ENCODE peak calls at places on chromosomes 5 and 9, in four cellular contexts. L is smooth muscle cell of the brain vasculature; H is stimulated activated CD4-positive, alpha-beta T cell treated with anti-CD3 and anti-CD28 coated beads, Interleukin-2, amount 100 ng/mL, for 48 hours; C is posterior vena cava. Z is an unnamed sample.

GRCh38 chr5:53403758-53404157 is 76.7 kb upstream of the FST start:
- DNase-seq in L (no peak), H (no peak), C (no peak), Z (no peak)

GRCh38 chr9:114919611-114920010 is 10.8 kb downstream of the TNFSF8 start:
- DNase-seq in L (no peak), H (no peak), C (no peak), Z (no peak)

GRCh38 chr5:55480781-55481180 is 54.0 kb downstream of the PLPP1 start:
- DNase-seq in L (no peak), H (no peak), C (no peak), Z (no peak)

GRCh38 chr9:90249094-90249493 is 393.5 kb downstream of the DIRAS2 start:
- DNase-seq in L (no peak), H (no peak), C (no peak), Z (no peak)

GRCh38 chr9:114370251-114370984 is 17.4 kb downstream of the AKNA start:
- DNase-seq in L (no peak), H (no peak), C (no peak), Z (no peak)

GRCh38 chr9:111720170-111720569 is 58.8 kb downstream of the GNG10 start:
- DNase-seq in L (no peak), H (no peak), C (no peak), Z (no peak)

GRCh38 chr5:143166661-143167420 is 236.6 kb downstream of the NR3C1 start:
- DNase-seq in L (no peak), H (no peak), C (no peak), Z (no peak)

GRCh38 chr5:133370281-133370890 is 242.0 kb downstream of the FSTL4 start:
- DNase-seq in L (no peak), H (no peak), C (no peak), Z (no peak)

GRCh38 chr5:35188041-35188457 is 42.2 kb downstream of the PRLR start:
- DNase-seq in L (no peak), H (no peak), C (no peak), Z (no peak)

GRCh38 chr9:136160321-136160938 is 41.8 kb upstream of the TMEM250 start:
- DNase-seq in L (no peak), H (no peak), C (no peak), Z (no peak)

GRCh38 chr5:56479701-56480304 is 246.7 kb upstream of the ANKRD55 start:
- DNase-seq in L (peak), H (no peak), C (no peak), Z (no peak)

GRCh38 chr5:137462816-137463520 is 36.2 kb downstream of the SPOCK1 start:
- DNase-seq in L (no peak), H (no peak), C (no peak), Z (no peak)

GRCh38 chr9:81787747-81788632 is 98.6 kb upstream of the TLE1 start:
- DNase-seq in L (peak), H (no peak), C (peak), Z (no peak)

GRCh38 chr9:27181381-27181780 is 72.4 kb downstream of the TEK start:
- DNase-seq in L (no peak), H (no peak), C (no peak), Z (no peak)

GRCh38 chr5:87268126-87268969 is 665 bp downstream of the RASA1 start:
- DNase-seq in L (no peak), H (peak), C (peak), Z (peak)

GRCh38 chr5:52922384-52922783 is 66.8 kb upstream of the ITGA2 start:
- DNase-seq in L (peak), H (no peak), C (no peak), Z (no peak)

GRCh38 chr9:91805031-91805430 is 145.0 kb downstream of the ROR2 start:
- DNase-seq in L (no peak), H (no peak), C (peak), Z (no peak)

GRCh38 chr5:104170906-104171305 is 608.3 kb upstream of the NUDT12 start:
- DNase-seq in L (no peak), H (no peak), C (no peak), Z (no peak)

GRCh38 chr5:126656397-126657007 is 55.8 kb downstream of the PHAX start:
- DNase-seq in L (peak), H (no peak), C (no peak), Z (no peak)

GRCh38 chr9:121282309-121283071 is 14.5 kb downstream of the GSN start:
- DNase-seq in L (no peak), H (no peak), C (peak), Z (no peak)

GRCh38 chr5:67494186-67494842 is 297.7 kb upstream of the CD180 start:
- DNase-seq in L (no peak), H (no peak), C (no peak), Z (no peak)

GRCh38 chr5:4442221-4442620 is 697.9 kb upstream of the ADAMTS16 start:
- DNase-seq in L (no peak), H (no peak), C (no peak), Z (no peak)

GRCh38 chr5:104095527-104095926 is 532.9 kb upstream of the NUDT12 start:
- DNase-seq in L (no peak), H (no peak), C (no peak), Z (no peak)

Z was measured in iPS DF 6.9.